ENCODE peak calls at places on chromosomes 13 and 19, in five cellular contexts. F is fibroblast of pulmonary artery, S is GM23338, W is GM06990, L is cardiac fibroblast. O is an unnamed sample.

GRCh38 chr13:68535329-68535728 is 1305.2 kb upstream of the PCDH9 start:
- DNase-seq in F (no peak), S (no peak), W (no peak), L (no peak), O (no peak)

GRCh38 chr19:6229951-6230712 is 49.6 kb downstream of the MLLT1 start:
- DNase-seq in F (no peak), S (no peak), W (no peak), L (no peak), O (peak; percentile 48)

GRCh38 chr13:26425439-26426358 is 131.8 kb upstream of the WASF3 start:
- DNase-seq in F (peak; percentile 3), S (no peak), W (no peak), L (no peak), O (no peak)

GRCh38 chr19:10952809-10953208 is 8.0 kb upstream of the SMARCA4 start:
- DNase-seq in F (no peak), S (no peak), W (no peak), L (no peak), O (no peak)

GRCh38 chr13:75788494-75788991 is 152.4 kb downstream of the LMO7 start:
- DNase-seq in F (peak; percentile 76), S (no peak), W (no peak), L (peak; percentile 83), O (no peak)

GRCh38 chr13:24927810-24928404 is 163.9 kb downstream of the RNF17 start:
- DNase-seq in F (no peak), S (no peak), W (no peak), L (no peak), O (no peak)

GRCh38 chr13:92136449-92137180 is 738.2 kb downstream of the GPC5 start:
- DNase-seq in F (peak; percentile 7), S (no peak), W (no peak), L (peak; percentile 7), O (no peak)

GRCh38 chr19:2695288-2695866 is 7.1 kb downstream of the GNG7 start:
- DNase-seq in F (no peak), S (no peak), W (no peak), L (no peak), O (no peak)

GRCh38 chr13:99995503-99996176 is 14.1 kb downstream of the ZIC2 start:
- DNase-seq in F (peak; percentile 21), S (peak; percentile 74), W (no peak), L (no peak), O (peak; percentile 65)

GRCh38 chr13:102911336-102911735 is 65.5 kb downstream of the ERCC5 start:
- DNase-seq in F (no peak), S (no peak), W (no peak), L (no peak), O (no peak)

GRCh38 chr13:93559718-93560117 is 333.1 kb downstream of the GPC6 start:
- DNase-seq in F (peak; percentile 69), S (no peak), W (no peak), L (peak; percentile 61), O (no peak)

GRCh38 chr19:48060381-48060780 is 16.5 kb upstream of the CABP5 start:
- DNase-seq in F (no peak), S (no peak), W (no peak), L (no peak), O (no peak)

GRCh38 chr19:15913384-15913783 is 15.5 kb upstream of the CYP4F2 start:
- DNase-seq in F (no peak), S (no peak), W (no peak), L (no peak), O (no peak)

GRCh38 chr13:24215732-24216131 is 55.2 kb downstream of the SPATA13 start:
- DNase-seq in F (peak; percentile 89), S (no peak), W (no peak), L (peak; percentile 77), O (no peak)

GRCh38 chr13:98648676-98649075 is 71.8 kb upstream of the STK24 start:
- DNase-seq in F (no peak), S (no peak), W (no peak), L (no peak), O (no peak)

GRCh38 chr13:47215741-47216140 is 318.9 kb upstream of the HTR2A start:
- DNase-seq in F (peak; percentile 89), S (peak; percentile 39), W (no peak), L (peak; percentile 88), O (peak; percentile 2)

GRCh38 chr13:31898383-31899071 is 133.0 kb upstream of the FRY start:
- DNase-seq in F (no peak), S (no peak), W (no peak), L (no peak), O (no peak)

GRCh38 chr13:33227927-33228644 is 57.5 kb downstream of the STARD13 start:
- DNase-seq in F (no peak), S (no peak), W (no peak), L (no peak), O (no peak)

GRCh38 chr19:35717665-35718344 is at the start of gene KMT2B:
- DNase-seq in F (no peak), S (peak; percentile 98), W (peak; percentile 98), L (peak; percentile 98), O (peak; percentile 100)

GRCh38 chr13:98796798-98797197 is 44.3 kb upstream of the SLC15A1 start:
- DNase-seq in F (no peak), S (no peak), W (no peak), L (no peak), O (no peak)

GRCh38 chr13:30803791-30804190 is 68.4 kb downstream of the ALOX5AP start:
- DNase-seq in F (no peak), S (no peak), W (no peak), L (no peak), O (no peak)

GRCh38 chr19:5972355-5972731 is 5.6 kb downstream of the RANBP3 start:
- DNase-seq in F (no peak), S (no peak), W (no peak), L (no peak), O (no peak)

GRCh38 chr19:54154603-54155345 is 4.7 kb downstream of the LENG1 start:
- DNase-seq in F (peak; percentile 33), S (no peak), W (no peak), L (no peak), O (no peak)

GRCh38 chr13:40187836-40188591 is 478.4 kb downstream of the FOXO1 start:
- DNase-seq in F (no peak), S (peak; percentile 23), W (no peak), L (no peak), O (peak; percentile 49)

GRCh38 chr13:26991508-26992181 is 180.0 kb downstream of the USP12 start:
- DNase-seq in F (no peak), S (no peak), W (no peak), L (peak; percentile 36), O (no peak)

DNA sequence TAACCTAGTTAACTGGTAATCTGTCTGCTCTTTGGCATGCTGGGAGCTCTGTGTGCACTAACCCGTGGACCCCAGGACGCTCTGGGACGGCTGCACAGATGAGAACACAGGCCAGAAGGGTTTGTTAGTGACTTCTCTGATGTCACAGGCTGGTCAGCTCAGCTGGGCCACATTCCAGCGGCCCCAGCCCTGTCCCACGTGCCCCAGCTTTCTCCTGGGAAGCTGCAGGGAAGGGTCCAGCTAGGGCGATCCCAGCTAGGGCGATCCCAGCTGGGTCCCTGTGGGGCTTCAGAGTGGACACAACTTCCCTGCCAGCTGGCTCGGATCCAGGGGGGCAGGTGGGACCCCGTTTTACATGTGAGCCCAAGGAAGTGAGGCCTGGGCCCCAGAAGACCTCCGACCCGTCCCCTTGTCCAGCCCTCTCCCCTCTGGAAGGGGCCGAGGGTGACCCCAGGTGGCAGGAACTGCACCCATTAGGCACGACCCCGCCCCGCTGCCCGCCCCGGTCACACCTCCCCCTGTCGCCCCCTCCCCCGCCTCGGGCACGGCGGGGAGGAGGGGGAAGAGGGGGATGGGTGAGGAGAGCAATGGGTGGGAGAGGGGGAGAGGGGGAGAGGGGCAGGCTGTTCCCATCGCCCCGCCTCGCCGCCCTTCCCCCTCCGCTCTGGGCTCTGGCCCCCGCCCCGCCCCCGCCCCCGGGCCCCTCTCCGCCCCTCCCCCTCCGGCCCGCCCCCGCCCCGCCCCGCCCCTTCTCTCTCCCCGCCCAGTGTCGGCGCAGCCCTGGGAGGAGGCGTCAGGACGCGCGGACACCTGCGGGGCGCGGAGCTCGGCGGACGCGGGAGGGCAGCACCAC is 75.2 kb upstream of the MCF2L start:
- DNase-seq in F (peak; percentile 25), S (peak; percentile 71), W (no peak), L (peak; percentile 22), O (peak; percentile 98)
- H3K4me3 ChIP-seq in F (peak overlapping the region; percentile 19), S (peak overlapping the region; percentile 70), W (no peak overlapping the region), L (no peak overlapping the region), O (peak overlapping the region; percentile 69)

DNA sequence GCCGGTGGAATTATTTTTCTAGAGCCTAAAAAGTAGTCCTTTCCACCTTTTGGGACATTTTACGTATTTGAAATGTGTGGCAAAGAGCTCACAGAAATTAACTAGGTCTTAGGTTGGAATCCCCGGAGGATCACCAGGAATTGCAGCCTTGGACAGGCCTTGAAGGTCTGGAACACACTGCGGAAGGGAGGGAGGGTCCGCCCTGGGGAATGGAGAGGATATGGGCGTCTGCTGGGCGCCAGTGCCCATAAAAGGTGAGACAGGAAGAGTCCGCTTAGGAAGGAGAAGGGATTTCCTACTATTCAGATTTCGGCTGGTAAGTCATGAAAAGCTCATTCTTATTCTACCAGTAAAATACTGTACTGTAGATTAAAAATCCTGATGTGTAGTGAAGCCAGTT is 111.9 kb downstream of the COL4A2 start:
- DNase-seq in F (no peak), S (no peak), W (no peak), L (no peak), O (no peak)
- H3K4me3 ChIP-seq in F (no peak overlapping the region), S (no peak overlapping the region), W (no peak overlapping the region), L (no peak overlapping the region), O (no peak overlapping the region)

GRCh38 chr19:38880882-38881609 is 3.0 kb upstream of the RINL start:
- DNase-seq in F (no peak), S (no peak), W (no peak), L (no peak), O (peak; percentile 72)

GRCh38 chr19:38879400-38879751 is 1.3 kb upstream of the RINL start:
- DNase-seq in F (no peak), S (no peak), W (no peak), L (no peak), O (peak; percentile 37)

GRCh38 chr19:38877781-38878574 is at the start of gene RINL:
- DNase-seq in F (no peak), S (peak; percentile 43), W (peak; percentile 68), L (no peak), O (peak; percentile 66)

GRCh38 chr19:38880076-38880881 is 2.2 kb upstream of the RINL start:
- DNase-seq in F (no peak), S (peak; percentile 62), W (no peak), L (no peak), O (peak; percentile 65)

GRCh38 chr19:38878575-38879399 is 712 bp upstream of the RINL start:
- DNase-seq in F (no peak), S (peak; percentile 41), W (no peak), L (no peak), O (peak; percentile 60)
- H3K4me3 ChIP-seq in F (no peak overlapping the region), S (no peak overlapping the region), W (peak overlapping the region; percentile 72), L (no peak overlapping the region), O (no peak overlapping the region)

DNA sequence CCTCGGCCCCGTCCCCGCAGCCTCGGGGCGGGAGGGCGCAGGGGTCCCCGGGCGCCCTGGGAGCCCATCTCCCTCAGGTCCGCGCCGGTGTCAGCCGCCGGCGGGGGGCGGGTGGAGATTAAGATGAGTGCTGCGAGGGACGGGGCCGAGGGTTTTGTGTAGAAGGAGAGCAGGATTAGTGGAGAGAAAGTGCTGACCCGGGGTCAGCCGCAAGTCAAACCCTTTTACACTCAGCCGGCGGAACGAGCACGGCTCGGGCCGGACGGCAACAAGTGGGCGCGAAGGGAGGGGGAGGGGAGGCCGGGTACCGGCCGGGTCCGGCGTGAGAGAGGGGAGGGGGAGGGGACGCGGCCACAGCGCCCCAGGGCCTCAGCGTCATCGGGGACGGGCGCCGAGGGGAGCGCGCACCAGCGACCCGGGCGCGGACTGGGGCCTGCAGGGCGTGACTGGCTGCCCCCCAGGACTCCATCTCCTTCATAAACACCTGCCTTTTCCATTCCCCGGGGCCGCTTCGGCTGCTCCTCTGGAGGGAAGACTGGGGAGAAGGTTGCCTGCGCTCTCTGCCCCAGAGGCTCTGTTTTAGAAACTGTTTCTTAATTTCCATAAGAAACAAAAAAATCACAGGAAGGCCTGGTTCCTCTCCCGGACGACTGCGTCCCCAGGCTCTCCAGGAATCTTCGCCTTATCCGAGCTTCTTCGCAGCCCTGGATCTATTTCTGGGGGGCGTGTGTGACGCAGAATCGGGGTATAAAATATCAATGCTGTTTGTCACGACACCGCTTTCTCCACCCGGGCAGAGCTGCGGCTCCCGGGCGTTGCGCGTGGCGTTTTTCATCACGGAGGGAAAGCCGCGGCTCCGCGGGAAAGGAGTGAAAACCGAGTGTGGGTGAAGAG is 6.5 kb downstream of the SOX1 start:
- DNase-seq in F (no peak), S (peak; percentile 89), W (no peak), L (no peak), O (peak; percentile 95)
- H3K4me3 ChIP-seq in F (no peak overlapping the region), S (peak overlapping the region; percentile 76), W (no peak overlapping the region), L (no peak overlapping the region), O (peak overlapping the region; percentile 54)